ENCODE peak calls at places on chromosomes 12 and 14, in six cellular contexts. T, N, R, S, I and Y are unnamed samples. For H3K36me3, the result is how much of the 10 kb centered on the place peaks cover.

GRCh38 chr14:88289214-88289613 is 33.9 kb downstream of the KCNK10 start:
- DNase-seq in I (no peak), S (no peak), N (no peak), R (no peak), T (no peak), Y (no peak)

GRCh38 chr12:54052745-54053624 is 650 bp upstream of the HOXC4 start:
- DNase-seq in I (no peak), T (no peak), S (no peak), R (peak), N (no peak), Y (no peak)

GRCh38 chr14:66206554-66206953 is 279.6 kb upstream of the CCDC196 start:
- DNase-seq in I (no peak), S (no peak), N (no peak), R (peak), T (peak), Y (no peak)

GRCh38 chr12:32595251-32595650 is 83.8 kb upstream of the DNM1L start:
- DNase-seq in I (no peak), R (no peak), T (no peak), S (peak), N (no peak), Y (peak)

GRCh38 chr12:19397534-19397933 is 41.8 kb upstream of the AEBP2 start:
- DNase-seq in T (peak), R (no peak), S (no peak), I (no peak), N (no peak), Y (no peak)

GRCh38 chr12:108599948-108600701 is 2.2 kb upstream of the TMEM119 start:
- DNase-seq in R (no peak), N (no peak), I (no peak), T (no peak), S (no peak), Y (no peak)

GRCh38 chr14:64604854-64605253 is 55.1 kb downstream of the PPP1R36 start:
- DNase-seq in N (no peak), R (no peak), T (no peak), S (no peak), I (no peak), Y (peak)

GRCh38 chr12:115213538-115213961 is 529.6 kb upstream of the TBX3 start:
- DNase-seq in S (no peak), I (no peak), N (no peak), T (no peak), R (no peak), Y (no peak)

GRCh38 chr12:91852646-91853045 is 293.0 kb downstream of the BTG1 start:
- DNase-seq in N (no peak), T (no peak), R (no peak), S (no peak), I (no peak), Y (no peak)

GRCh38 chr14:51776102-51776894 is 84.1 kb upstream of the GNG2 start:
- DNase-seq in S (peak), I (peak), T (peak), R (peak), N (peak), Y (peak)

GRCh38 chr12:104615048-104615561 is 158.4 kb downstream of the CHST11 start:
- DNase-seq in R (no peak), N (peak), I (peak), S (no peak), T (no peak), Y (no peak)

GRCh38 chr14:53963491-53964227 is 7.0 kb upstream of the BMP4 start:
- DNase-seq in S (no peak), I (peak), T (peak), N (peak), R (no peak), Y (no peak)

GRCh38 chr12:116375278-116375842 is 97.9 kb upstream of the MED13L start:
- DNase-seq in S (no peak), T (no peak), R (no peak), I (no peak), N (no peak), Y (no peak)

GRCh38 chr14:70343141-70343540 is 16.3 kb downstream of the COX16 start:
- DNase-seq in I (no peak), T (no peak), R (no peak), N (no peak), S (no peak), Y (no peak)

GRCh38 chr14:49961270-49962222 is 68.7 kb downstream of the ARF6 start:
- DNase-seq in I (no peak), N (no peak), S (no peak), T (no peak), R (peak), Y (no peak)

GRCh38 chr12:726281-727140 is 25.9 kb upstream of the WNK1 start:
- DNase-seq in I (no peak), R (no peak), N (no peak), T (no peak), S (no peak), Y (no peak)

GRCh38 chr12:69515394-69515793 is 45.2 kb downstream of the FRS2 start:
- DNase-seq in N (no peak), S (no peak), T (no peak), R (no peak), I (no peak), Y (no peak)

GRCh38 chr12:6264402-6265037 is 46.0 kb upstream of the PLEKHG6 start:
- DNase-seq in N (no peak), R (no peak), S (no peak), T (no peak), I (peak), Y (no peak)

GRCh38 chr14:95515080-95515489 is 1.4 kb downstream of the SYNE3 start:
- DNase-seq in N (peak), R (no peak), T (no peak), S (no peak), I (no peak), Y (no peak)
- H3K4me3 ChIP-seq in N (peak), R (no peak), T (no peak), S (peak), I (peak), Y (no peak)

GRCh38 chr12:132773077-132774020 is 11.7 kb upstream of the ANKLE2 start:
- DNase-seq in R (no peak), T (no peak), I (no peak), N (no peak), S (no peak), Y (no peak)
- H3K36me3 ChIP-seq in R (half or more), T (under half), I (under half), N (under half), S (half or more), Y (half or more)

DNA sequence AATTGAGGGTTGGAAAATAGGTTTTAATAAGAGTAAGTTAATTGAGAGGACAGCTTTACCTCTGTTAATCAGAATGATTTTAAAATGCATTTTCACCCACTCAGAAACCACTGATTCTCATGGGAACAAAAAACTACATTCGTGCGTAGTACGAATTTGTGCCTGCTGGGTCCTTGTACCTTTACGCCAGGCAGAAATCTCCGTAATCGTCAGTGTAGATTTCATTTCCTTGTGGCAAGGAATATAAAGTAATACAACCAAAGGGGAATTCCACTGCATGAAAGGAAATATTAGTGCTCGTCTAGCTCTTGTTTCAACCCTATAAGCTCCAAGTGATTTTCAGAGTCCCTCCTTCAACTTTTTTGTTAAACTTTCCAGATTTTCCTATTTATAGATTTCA is 90.5 kb downstream of the ETV6 start:
- DNase-seq in R (no peak), N (no peak), I (no peak), S (no peak), T (no peak), Y (no peak)
- H3K4me3 ChIP-seq in R (no peak), N (no peak), I (no peak), S (no peak), T (no peak), Y (no peak)

DNA sequence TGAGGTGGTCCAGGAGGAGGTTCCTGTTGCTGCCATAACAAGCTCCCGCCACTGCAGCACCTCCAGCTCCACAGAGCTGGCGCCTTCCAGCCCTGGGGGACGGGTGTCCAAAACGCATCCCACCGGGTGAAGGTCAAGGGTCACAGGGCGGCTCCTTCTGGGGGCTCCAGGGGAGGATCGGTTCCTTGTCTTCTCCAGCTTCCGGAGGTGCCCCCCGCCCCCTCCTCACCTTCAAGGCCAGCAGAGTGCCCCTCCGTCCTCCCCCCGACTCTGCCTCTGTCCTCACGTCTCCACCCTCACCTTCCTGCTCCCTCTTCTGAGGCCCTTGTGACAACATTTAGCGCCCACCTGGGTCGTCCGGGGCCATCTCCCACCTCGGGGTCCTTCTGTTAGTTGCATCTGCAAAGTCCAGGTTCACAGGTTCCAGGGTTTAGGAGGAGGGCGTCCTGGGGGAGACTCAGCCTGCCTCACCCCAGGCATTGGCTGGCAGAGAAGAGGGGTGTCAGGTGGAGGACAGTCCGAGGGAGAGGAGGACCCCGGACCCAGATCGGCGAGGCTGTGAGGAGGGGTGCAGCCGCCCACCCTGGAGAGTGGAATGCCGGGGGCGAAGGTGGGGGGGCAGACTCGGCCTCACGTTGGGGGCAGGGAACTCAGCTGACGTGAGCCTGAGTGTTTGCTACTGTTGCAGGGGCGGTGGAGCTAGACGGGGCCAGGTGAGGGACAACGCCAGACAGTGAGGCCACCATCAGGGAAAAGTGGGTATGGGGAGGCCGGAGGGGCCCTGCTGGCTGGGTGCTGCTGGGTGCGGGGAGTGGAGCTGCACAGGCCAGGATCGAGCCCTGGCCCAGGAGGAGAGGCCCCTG is 205.5 kb upstream of the C14orf180 start:
- DNase-seq in N (peak), R (no peak), I (no peak), S (no peak), T (no peak), Y (no peak)
- H3K36me3 ChIP-seq in N (under half), R (under half), I (under half), S (under half), T (under half), Y (under half)